ENCODE peak calls at places on chromosome 19, in seven cellular contexts. O, I, D, Y, W, H and M are unnamed samples.

GRCh38 chr19:15583346-15583745 is 31.7 kb upstream of the CYP4F8 start:
- DNase-seq in H (no peak), D (peak), Y (peak), I (no peak), O (no peak), W (no peak), M (no peak)

GRCh38 chr19:33293255-33294057 is 8.9 kb downstream of the CEBPA start:
- DNase-seq in D (no peak), W (no peak), O (peak), Y (no peak), I (peak), H (no peak), M (no peak)

GRCh38 chr19:53621885-53622710 is 9.7 kb upstream of the DPRX start:
- DNase-seq in H (no peak), D (no peak), W (no peak), I (no peak), Y (no peak), O (no peak), M (no peak)

GRCh38 chr19:45952691-45953505 is 20.8 kb downstream of the NOVA2 start:
- DNase-seq in D (no peak), H (peak), Y (no peak), O (peak), I (no peak), W (peak), M (no peak)

GRCh38 chr19:31500921-31501320 is 151.7 kb upstream of the TSHZ3 start:
- DNase-seq in D (no peak), H (no peak), W (no peak), O (no peak), Y (no peak), I (no peak), M (no peak)

GRCh38 chr19:51227324-51227723 is 2.4 kb downstream of the CD33 start:
- DNase-seq in I (no peak), D (no peak), Y (no peak), W (no peak), O (no peak), H (no peak), M (no peak)

GRCh38 chr19:41997121-41997850 is 3.3 kb upstream of the ATP1A3 start:
- DNase-seq in I (no peak), H (peak), D (no peak), O (peak), W (peak), Y (no peak), M (no peak)

GRCh38 chr19:29666634-29667389 is 1.6 kb downstream of the PLEKHF1 start:
- DNase-seq in H (no peak), I (peak), D (no peak), Y (no peak), O (peak), W (peak), M (peak)

GRCh38 chr19:54455786-54456422 is 6.9 kb downstream of the LENG8 start:
- DNase-seq in D (no peak), I (no peak), H (no peak), W (no peak), Y (no peak), O (no peak), M (no peak)

GRCh38 chr19:51093066-51093465 is 10.4 kb upstream of the KLK14 start:
- DNase-seq in O (no peak), H (no peak), Y (no peak), W (no peak), D (no peak), I (no peak), M (peak)

GRCh38 chr19:58407658-58408151 is 744 bp upstream of the ZNF584 start:
- DNase-seq in D (no peak), W (peak), O (no peak), Y (no peak), H (no peak), I (no peak), M (no peak)

GRCh38 chr19:38952395-38953165 is 21.8 kb downstream of the MRPS12 start:
- DNase-seq in W (peak), D (peak), H (peak), Y (no peak), O (no peak), I (no peak), M (no peak)

GRCh38 chr19:35156673-35157014 is 2.1 kb downstream of the FXYD5 start:
- DNase-seq in Y (no peak), W (no peak), O (no peak), I (no peak), H (no peak), D (no peak), M (no peak)

GRCh38 chr19:48468806-48469055 is 438 bp upstream of the CYTH2 start:
- DNase-seq in D (no peak), O (no peak), H (no peak), W (no peak), Y (peak), I (no peak), M (no peak)

GRCh38 chr19:39568604-39569003 is 28.6 kb upstream of the EID2 start:
- DNase-seq in I (no peak), W (no peak), D (no peak), Y (no peak), H (no peak), O (no peak), M (no peak)

GRCh38 chr19:6828698-6829633 is 56.5 kb downstream of the VAV1 start:
- DNase-seq in W (no peak), Y (no peak), D (no peak), I (no peak), H (no peak), O (no peak), M (no peak)

GRCh38 chr19:32605544-32605943 is 24.6 kb downstream of the PDCD5 start:
- DNase-seq in I (no peak), H (no peak), D (no peak), Y (no peak), O (no peak), W (no peak), M (no peak)

GRCh38 chr19:39870171-39870971 is 24.2 kb upstream of the FBL start:
- DNase-seq in I (no peak), D (no peak), Y (no peak), W (peak), H (no peak), O (no peak), M (no peak)

GRCh38 chr19:42316223-42317211 is 3.4 kb downstream of the TMEM145 start:
- DNase-seq in W (no peak), D (peak), H (no peak), I (no peak), Y (no peak), O (no peak), M (no peak)

DNA sequence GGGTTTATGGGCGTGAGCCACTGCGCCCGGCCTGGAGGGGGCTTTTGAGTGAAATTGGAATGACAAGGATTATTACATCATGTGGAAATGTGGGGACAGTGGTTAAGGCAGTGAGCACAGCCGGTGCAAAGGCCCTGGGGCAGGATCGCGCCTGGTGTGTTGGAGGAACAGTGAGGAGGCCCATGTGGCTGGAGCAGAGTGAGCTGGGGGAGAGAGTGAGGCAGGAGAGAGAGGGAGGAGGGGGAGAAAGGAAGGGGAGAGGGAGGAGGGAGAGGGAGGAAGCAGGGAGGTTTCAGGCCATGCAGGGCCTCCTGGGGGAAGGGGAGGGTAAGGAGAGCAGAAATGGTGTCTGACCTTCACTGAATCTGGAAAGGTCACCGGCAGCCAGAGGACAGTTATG is 11.3 kb upstream of the CELF5 start:
- DNase-seq in H (no peak), I (no peak), D (no peak), Y (no peak), W (no peak), O (no peak), M (no peak)
- TF ChIP-seq CTCF in H (no peak), I (no peak), D (no peak), Y (no peak), W (no peak), O (no peak), M (no peak)

DNA sequence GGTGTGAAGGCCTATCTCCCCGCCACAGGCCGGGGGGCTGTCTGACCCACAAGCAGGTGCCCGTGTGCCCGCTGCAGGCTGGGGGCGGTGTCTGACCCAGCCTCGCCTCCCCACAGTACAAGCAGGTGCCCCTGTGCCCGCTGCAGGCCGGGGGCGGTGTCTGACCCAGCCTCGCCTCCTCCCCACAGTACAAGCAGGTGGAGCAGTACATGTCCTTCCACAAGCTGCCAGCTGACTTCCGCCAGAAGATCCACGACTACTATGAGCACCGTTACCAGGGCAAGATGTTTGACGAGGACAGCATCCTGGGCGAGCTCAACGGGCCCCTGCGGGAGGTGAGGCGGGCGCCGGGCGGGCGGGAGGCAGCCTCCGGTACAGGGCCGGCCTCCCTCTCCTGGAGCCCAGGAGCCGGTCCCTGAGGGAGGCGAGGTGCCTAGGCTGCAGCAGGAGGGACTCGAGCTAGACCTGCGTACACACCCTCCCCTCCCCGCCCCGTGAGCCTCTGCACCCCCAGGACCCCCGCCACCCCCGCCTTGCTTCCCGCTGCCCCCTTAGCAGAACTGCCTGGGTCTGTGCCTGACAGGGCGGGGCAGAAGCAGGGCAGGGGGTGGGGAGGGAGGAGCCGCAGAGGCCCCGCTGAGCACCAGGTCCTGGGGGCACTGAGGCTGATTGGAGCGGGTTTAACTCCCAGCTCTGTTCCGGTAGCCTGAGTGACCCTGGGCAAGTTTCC is 20.6 kb downstream of the HCN2 start:
- DNase-seq in I (no peak), O (no peak), H (no peak), Y (no peak), W (no peak), D (no peak), M (no peak)
- TF ChIP-seq CTCF in I (no peak), O (no peak), H (no peak), Y (no peak), W (no peak), D (no peak), M (no peak)

DNA sequence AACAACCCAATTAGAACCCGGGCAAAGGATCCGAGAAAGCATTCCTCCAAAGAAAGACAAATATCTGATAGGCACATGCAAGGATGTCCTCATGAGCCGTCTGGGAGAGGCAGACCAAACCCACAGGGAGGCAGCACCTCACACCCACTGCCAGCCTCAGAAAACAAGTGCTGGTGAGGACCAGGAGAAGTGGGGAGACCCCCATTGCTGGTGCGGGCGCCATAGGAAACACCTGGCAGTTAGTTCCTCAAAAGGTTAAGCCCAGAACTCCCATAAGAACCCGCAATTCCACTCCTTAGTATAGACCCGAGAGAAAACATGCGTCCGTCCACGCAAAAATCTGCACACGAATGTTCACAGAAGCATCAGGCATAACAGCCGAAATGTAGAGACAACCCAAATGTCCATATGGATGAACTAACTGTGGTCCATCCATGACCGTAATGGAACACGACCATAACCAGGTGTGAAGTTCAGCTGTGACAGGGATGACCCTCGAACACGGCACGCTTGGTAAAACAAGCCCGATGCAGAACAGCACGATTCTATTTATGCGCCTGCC is 7.9 kb downstream of the ZNF787 start:
- DNase-seq in D (no peak), O (no peak), Y (no peak), H (no peak), I (no peak), W (no peak), M (no peak)
- TF ChIP-seq CTCF in D (no peak), O (no peak), Y (no peak), H (no peak), I (no peak), W (no peak), M (no peak)

DNA sequence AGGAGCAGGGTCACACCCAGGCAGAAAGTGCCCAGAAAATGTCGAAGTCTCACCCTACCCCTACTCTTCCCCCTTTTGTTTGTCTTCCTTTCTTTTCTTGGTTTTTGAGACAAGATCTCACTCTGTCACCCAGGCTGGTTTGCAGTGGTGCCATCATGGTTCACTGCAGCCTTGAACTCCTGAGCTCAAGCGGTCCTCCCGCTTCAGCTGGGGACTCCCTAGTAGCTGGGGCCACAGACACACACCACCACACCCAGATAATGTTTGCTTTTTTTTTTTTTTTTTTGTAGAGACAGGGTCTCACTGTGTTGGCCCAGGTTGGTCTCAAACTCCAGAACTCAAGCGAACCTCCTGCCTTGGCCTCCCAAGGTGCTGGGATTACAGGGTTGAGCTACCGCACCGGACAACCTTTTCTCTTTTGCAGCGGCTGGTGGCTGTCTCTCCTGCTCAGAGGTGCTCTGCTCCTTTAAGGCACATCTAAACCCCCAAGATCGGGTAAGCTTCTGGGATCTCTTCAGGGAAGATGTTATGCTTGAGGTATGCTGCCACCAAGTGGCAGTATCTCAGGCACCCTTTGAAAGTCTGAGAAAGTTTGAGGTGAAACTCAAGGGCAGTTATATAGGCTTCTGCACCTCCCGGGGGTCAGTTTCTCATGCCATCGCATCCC is 22.4 kb upstream of the EBI3 start:
- DNase-seq in I (no peak), H (no peak), O (no peak), W (no peak), Y (no peak), D (no peak), M (no peak)
- TF ChIP-seq CTCF in I (no peak), H (peak), O (no peak), W (peak), Y (no peak), D (no peak), M (no peak)